ENCODE peak calls at places on chromosomes 6 and 20, in ten cellular contexts. One of them, this sample, is unnamed.

GRCh38 chr20:37649017-37649416 is 44.8 kb upstream of the CTNNBL1 start:
- DNase-seq in GM23248: peak
- DNase-seq in EL: peak
- DNase-seq in activated gamma-delta T cell treated with anti-CD3 and anti-CD28 coated beads, Interleukin-2, amount 50 U/mL, for 16 hours: no peak
- DNase-seq in T-helper 9 cell: no peak
- DNase-seq in NCI-H1930: no peak
- DNase-seq in fibroblast of mammary gland: peak
- DNase-seq in T-helper 2 cell: no peak
- DNase-seq in endothelial cell: no peak
- DNase-seq in DMS 273 treated with DMSO at 0.1 percent for 48 hours: no peak
- DNase-seq in this sample: no peak

GRCh38 chr20:62852841-62853240 is 8.8 kb downstream of the TCFL5 start:
- DNase-seq in GM23248: no peak
- DNase-seq in EL: no peak
- DNase-seq in activated gamma-delta T cell treated with anti-CD3 and anti-CD28 coated beads, Interleukin-2, amount 50 U/mL, for 16 hours: no peak
- DNase-seq in T-helper 9 cell: no peak
- DNase-seq in NCI-H1930: no peak
- DNase-seq in fibroblast of mammary gland: no peak
- DNase-seq in T-helper 2 cell: no peak
- DNase-seq in endothelial cell: no peak
- DNase-seq in DMS 273 treated with DMSO at 0.1 percent for 48 hours: no peak
- DNase-seq in this sample: no peak

GRCh38 chr6:42148058-42148457 is 5.6 kb upstream of the C6orf132 start:
- DNase-seq in GM23248: peak
- DNase-seq in EL: no peak
- DNase-seq in activated gamma-delta T cell treated with anti-CD3 and anti-CD28 coated beads, Interleukin-2, amount 50 U/mL, for 16 hours: no peak
- DNase-seq in T-helper 9 cell: no peak
- DNase-seq in NCI-H1930: no peak
- DNase-seq in fibroblast of mammary gland: no peak
- DNase-seq in T-helper 2 cell: no peak
- DNase-seq in endothelial cell: no peak
- DNase-seq in DMS 273 treated with DMSO at 0.1 percent for 48 hours: no peak
- DNase-seq in this sample: no peak

GRCh38 chr20:41733151-41733550 is 115.0 kb upstream of the CHD6 start:
- DNase-seq in GM23248: peak
- DNase-seq in EL: no peak
- DNase-seq in activated gamma-delta T cell treated with anti-CD3 and anti-CD28 coated beads, Interleukin-2, amount 50 U/mL, for 16 hours: no peak
- DNase-seq in T-helper 9 cell: no peak
- DNase-seq in NCI-H1930: no peak
- DNase-seq in fibroblast of mammary gland: peak
- DNase-seq in T-helper 2 cell: no peak
- DNase-seq in endothelial cell: no peak
- DNase-seq in DMS 273 treated with DMSO at 0.1 percent for 48 hours: no peak
- DNase-seq in this sample: no peak

GRCh38 chr6:109339906-109340678 is 42.2 kb downstream of the CD164 start:
- DNase-seq in GM23248: peak
- DNase-seq in EL: no peak
- DNase-seq in activated gamma-delta T cell treated with anti-CD3 and anti-CD28 coated beads, Interleukin-2, amount 50 U/mL, for 16 hours: no peak
- DNase-seq in T-helper 9 cell: no peak
- DNase-seq in NCI-H1930: no peak
- DNase-seq in fibroblast of mammary gland: no peak
- DNase-seq in T-helper 2 cell: no peak
- DNase-seq in endothelial cell: no peak
- DNase-seq in DMS 273 treated with DMSO at 0.1 percent for 48 hours: no peak
- DNase-seq in this sample: no peak

GRCh38 chr6:13229205-13230085 is 98.9 kb downstream of the TBC1D7 start:
- DNase-seq in GM23248: no peak
- DNase-seq in EL: peak
- DNase-seq in activated gamma-delta T cell treated with anti-CD3 and anti-CD28 coated beads, Interleukin-2, amount 50 U/mL, for 16 hours: peak
- DNase-seq in T-helper 9 cell: no peak
- DNase-seq in NCI-H1930: no peak
- DNase-seq in fibroblast of mammary gland: no peak
- DNase-seq in T-helper 2 cell: peak
- DNase-seq in endothelial cell: no peak
- DNase-seq in DMS 273 treated with DMSO at 0.1 percent for 48 hours: no peak
- DNase-seq in this sample: no peak

GRCh38 chr6:14381225-14381887 is 263.8 kb downstream of the CD83 start:
- DNase-seq in GM23248: no peak
- DNase-seq in EL: no peak
- DNase-seq in activated gamma-delta T cell treated with anti-CD3 and anti-CD28 coated beads, Interleukin-2, amount 50 U/mL, for 16 hours: no peak
- DNase-seq in T-helper 9 cell: no peak
- DNase-seq in NCI-H1930: peak
- DNase-seq in fibroblast of mammary gland: no peak
- DNase-seq in T-helper 2 cell: no peak
- DNase-seq in endothelial cell: no peak
- DNase-seq in DMS 273 treated with DMSO at 0.1 percent for 48 hours: no peak
- DNase-seq in this sample: no peak

GRCh38 chr20:63121749-63122405 is 94.1 kb downstream of the YTHDF1 start:
- DNase-seq in GM23248: no peak
- DNase-seq in EL: no peak
- DNase-seq in activated gamma-delta T cell treated with anti-CD3 and anti-CD28 coated beads, Interleukin-2, amount 50 U/mL, for 16 hours: no peak
- DNase-seq in T-helper 9 cell: no peak
- DNase-seq in NCI-H1930: no peak
- DNase-seq in fibroblast of mammary gland: no peak
- DNase-seq in T-helper 2 cell: no peak
- DNase-seq in endothelial cell: no peak
- DNase-seq in DMS 273 treated with DMSO at 0.1 percent for 48 hours: no peak
- DNase-seq in this sample: no peak

GRCh38 chr6:168885741-168886140 is 367.9 kb downstream of the THBS2 start:
- DNase-seq in GM23248: no peak
- DNase-seq in EL: no peak
- DNase-seq in activated gamma-delta T cell treated with anti-CD3 and anti-CD28 coated beads, Interleukin-2, amount 50 U/mL, for 16 hours: no peak
- DNase-seq in T-helper 9 cell: no peak
- DNase-seq in NCI-H1930: no peak
- DNase-seq in fibroblast of mammary gland: no peak
- DNase-seq in T-helper 2 cell: no peak
- DNase-seq in endothelial cell: no peak
- DNase-seq in DMS 273 treated with DMSO at 0.1 percent for 48 hours: no peak
- DNase-seq in this sample: no peak

GRCh38 chr6:34234667-34235604 is 1.7 kb upstream of the HMGA1 start:
- DNase-seq in GM23248: no peak
- DNase-seq in EL: no peak
- DNase-seq in activated gamma-delta T cell treated with anti-CD3 and anti-CD28 coated beads, Interleukin-2, amount 50 U/mL, for 16 hours: no peak
- DNase-seq in T-helper 9 cell: no peak
- DNase-seq in NCI-H1930: no peak
- DNase-seq in fibroblast of mammary gland: no peak
- DNase-seq in T-helper 2 cell: no peak
- DNase-seq in endothelial cell: peak
- DNase-seq in DMS 273 treated with DMSO at 0.1 percent for 48 hours: no peak
- DNase-seq in this sample: no peak

GRCh38 chr6:156767603-156768467 is 9.3 kb upstream of the ARID1B start:
- DNase-seq in GM23248: peak
- DNase-seq in EL: peak
- DNase-seq in activated gamma-delta T cell treated with anti-CD3 and anti-CD28 coated beads, Interleukin-2, amount 50 U/mL, for 16 hours: no peak
- DNase-seq in T-helper 9 cell: no peak
- DNase-seq in NCI-H1930: no peak
- DNase-seq in fibroblast of mammary gland: peak
- DNase-seq in T-helper 2 cell: no peak
- DNase-seq in endothelial cell: no peak
- DNase-seq in DMS 273 treated with DMSO at 0.1 percent for 48 hours: no peak
- DNase-seq in this sample: no peak

GRCh38 chr20:62571667-62572344 is 70.5 kb upstream of the SLCO4A1 start:
- DNase-seq in GM23248: peak
- DNase-seq in EL: no peak
- DNase-seq in activated gamma-delta T cell treated with anti-CD3 and anti-CD28 coated beads, Interleukin-2, amount 50 U/mL, for 16 hours: no peak
- DNase-seq in T-helper 9 cell: no peak
- DNase-seq in NCI-H1930: no peak
- DNase-seq in fibroblast of mammary gland: no peak
- DNase-seq in T-helper 2 cell: no peak
- DNase-seq in endothelial cell: no peak
- DNase-seq in DMS 273 treated with DMSO at 0.1 percent for 48 hours: no peak
- DNase-seq in this sample: no peak

GRCh38 chr6:25056130-25056529 is 120.4 kb upstream of the RIPOR2 start:
- DNase-seq in GM23248: no peak
- DNase-seq in EL: no peak
- DNase-seq in activated gamma-delta T cell treated with anti-CD3 and anti-CD28 coated beads, Interleukin-2, amount 50 U/mL, for 16 hours: peak
- DNase-seq in T-helper 9 cell: peak
- DNase-seq in NCI-H1930: no peak
- DNase-seq in fibroblast of mammary gland: no peak
- DNase-seq in T-helper 2 cell: peak
- DNase-seq in endothelial cell: no peak
- DNase-seq in DMS 273 treated with DMSO at 0.1 percent for 48 hours: no peak
- DNase-seq in this sample: peak

GRCh38 chr20:2626853-2627541 is 25.4 kb upstream of the NOP56 start:
- DNase-seq in GM23248: peak
- DNase-seq in EL: peak
- DNase-seq in activated gamma-delta T cell treated with anti-CD3 and anti-CD28 coated beads, Interleukin-2, amount 50 U/mL, for 16 hours: no peak
- DNase-seq in T-helper 9 cell: no peak
- DNase-seq in NCI-H1930: no peak
- DNase-seq in fibroblast of mammary gland: peak
- DNase-seq in T-helper 2 cell: no peak
- DNase-seq in endothelial cell: no peak
- DNase-seq in DMS 273 treated with DMSO at 0.1 percent for 48 hours: no peak
- DNase-seq in this sample: no peak

GRCh38 chr6:64258752-64259151 is 623.1 kb downstream of the PHF3 start:
- DNase-seq in GM23248: no peak
- DNase-seq in EL: no peak
- DNase-seq in activated gamma-delta T cell treated with anti-CD3 and anti-CD28 coated beads, Interleukin-2, amount 50 U/mL, for 16 hours: no peak
- DNase-seq in T-helper 9 cell: no peak
- DNase-seq in NCI-H1930: no peak
- DNase-seq in fibroblast of mammary gland: no peak
- DNase-seq in T-helper 2 cell: no peak
- DNase-seq in endothelial cell: no peak
- DNase-seq in DMS 273 treated with DMSO at 0.1 percent for 48 hours: no peak
- DNase-seq in this sample: no peak

GRCh38 chr20:13684566-13685222 is 46.0 kb upstream of the TASP1 start:
- DNase-seq in GM23248: no peak
- DNase-seq in EL: no peak
- DNase-seq in activated gamma-delta T cell treated with anti-CD3 and anti-CD28 coated beads, Interleukin-2, amount 50 U/mL, for 16 hours: no peak
- DNase-seq in T-helper 9 cell: no peak
- DNase-seq in NCI-H1930: no peak
- DNase-seq in fibroblast of mammary gland: peak
- DNase-seq in T-helper 2 cell: no peak
- DNase-seq in endothelial cell: no peak
- DNase-seq in DMS 273 treated with DMSO at 0.1 percent for 48 hours: peak
- DNase-seq in this sample: no peak

GRCh38 chr6:73248192-73248898 is 14.7 kb downstream of the KHDC1 start:
- DNase-seq in GM23248: no peak
- DNase-seq in EL: no peak
- DNase-seq in activated gamma-delta T cell treated with anti-CD3 and anti-CD28 coated beads, Interleukin-2, amount 50 U/mL, for 16 hours: no peak
- DNase-seq in T-helper 9 cell: no peak
- DNase-seq in NCI-H1930: no peak
- DNase-seq in fibroblast of mammary gland: no peak
- DNase-seq in T-helper 2 cell: no peak
- DNase-seq in endothelial cell: no peak
- DNase-seq in DMS 273 treated with DMSO at 0.1 percent for 48 hours: no peak
- DNase-seq in this sample: no peak

GRCh38 chr6:32105433-32105832 is 3.7 kb downstream of the TNXB start:
- DNase-seq in GM23248: peak
- DNase-seq in EL: no peak
- DNase-seq in activated gamma-delta T cell treated with anti-CD3 and anti-CD28 coated beads, Interleukin-2, amount 50 U/mL, for 16 hours: no peak
- DNase-seq in T-helper 9 cell: no peak
- DNase-seq in NCI-H1930: no peak
- DNase-seq in fibroblast of mammary gland: no peak
- DNase-seq in T-helper 2 cell: no peak
- DNase-seq in endothelial cell: peak
- DNase-seq in DMS 273 treated with DMSO at 0.1 percent for 48 hours: no peak
- DNase-seq in this sample: no peak

GRCh38 chr20:34220581-34220980 is 20.6 kb upstream of the ASIP start:
- DNase-seq in GM23248: peak
- DNase-seq in EL: peak
- DNase-seq in activated gamma-delta T cell treated with anti-CD3 and anti-CD28 coated beads, Interleukin-2, amount 50 U/mL, for 16 hours: no peak
- DNase-seq in T-helper 9 cell: no peak
- DNase-seq in NCI-H1930: no peak
- DNase-seq in fibroblast of mammary gland: peak
- DNase-seq in T-helper 2 cell: no peak
- DNase-seq in endothelial cell: no peak
- DNase-seq in DMS 273 treated with DMSO at 0.1 percent for 48 hours: no peak
- DNase-seq in this sample: no peak

GRCh38 chr6:166244353-166245045 is 63.7 kb downstream of the PRR18 start:
- DNase-seq in GM23248: no peak
- DNase-seq in EL: no peak
- DNase-seq in activated gamma-delta T cell treated with anti-CD3 and anti-CD28 coated beads, Interleukin-2, amount 50 U/mL, for 16 hours: no peak
- DNase-seq in T-helper 9 cell: no peak
- DNase-seq in NCI-H1930: no peak
- DNase-seq in fibroblast of mammary gland: no peak
- DNase-seq in T-helper 2 cell: peak
- DNase-seq in endothelial cell: no peak
- DNase-seq in DMS 273 treated with DMSO at 0.1 percent for 48 hours: no peak
- DNase-seq in this sample: no peak

GRCh38 chr6:159801935-159802334 is 1.9 kb downstream of the PNLDC1 start:
- DNase-seq in GM23248: no peak
- DNase-seq in EL: no peak
- DNase-seq in activated gamma-delta T cell treated with anti-CD3 and anti-CD28 coated beads, Interleukin-2, amount 50 U/mL, for 16 hours: no peak
- DNase-seq in T-helper 9 cell: no peak
- DNase-seq in NCI-H1930: no peak
- DNase-seq in fibroblast of mammary gland: no peak
- DNase-seq in T-helper 2 cell: no peak
- DNase-seq in endothelial cell: no peak
- DNase-seq in DMS 273 treated with DMSO at 0.1 percent for 48 hours: no peak
- DNase-seq in this sample: no peak

GRCh38 chr6:162123797-162124196 is 603.8 kb downstream of the PRKN start:
- DNase-seq in GM23248: peak
- DNase-seq in EL: no peak
- DNase-seq in activated gamma-delta T cell treated with anti-CD3 and anti-CD28 coated beads, Interleukin-2, amount 50 U/mL, for 16 hours: no peak
- DNase-seq in T-helper 9 cell: no peak
- DNase-seq in NCI-H1930: no peak
- DNase-seq in fibroblast of mammary gland: peak
- DNase-seq in T-helper 2 cell: no peak
- DNase-seq in endothelial cell: no peak
- DNase-seq in DMS 273 treated with DMSO at 0.1 percent for 48 hours: peak
- DNase-seq in this sample: no peak

GRCh38 chr20:7940341-7940740 is at the start of gene HAO1:
- DNase-seq in GM23248: no peak
- DNase-seq in EL: no peak
- DNase-seq in activated gamma-delta T cell treated with anti-CD3 and anti-CD28 coated beads, Interleukin-2, amount 50 U/mL, for 16 hours: no peak
- DNase-seq in T-helper 9 cell: no peak
- DNase-seq in NCI-H1930: no peak
- DNase-seq in fibroblast of mammary gland: no peak
- DNase-seq in T-helper 2 cell: no peak
- DNase-seq in endothelial cell: no peak
- DNase-seq in DMS 273 treated with DMSO at 0.1 percent for 48 hours: no peak
- DNase-seq in this sample: no peak

GRCh38 chr20:11195169-11195568 is 521.4 kb upstream of the JAG1 start:
- DNase-seq in GM23248: no peak
- DNase-seq in EL: no peak
- DNase-seq in activated gamma-delta T cell treated with anti-CD3 and anti-CD28 coated beads, Interleukin-2, amount 50 U/mL, for 16 hours: no peak
- DNase-seq in T-helper 9 cell: no peak
- DNase-seq in NCI-H1930: no peak
- DNase-seq in fibroblast of mammary gland: no peak
- DNase-seq in T-helper 2 cell: no peak
- DNase-seq in endothelial cell: no peak
- DNase-seq in DMS 273 treated with DMSO at 0.1 percent for 48 hours: no peak
- DNase-seq in this sample: no peak

GRCh38 chr6:156776470-156776840 is 723 bp upstream of the ARID1B start:
- DNase-seq in GM23248: peak
- DNase-seq in EL: peak
- DNase-seq in activated gamma-delta T cell treated with anti-CD3 and anti-CD28 coated beads, Interleukin-2, amount 50 U/mL, for 16 hours: no peak
- DNase-seq in T-helper 9 cell: no peak
- DNase-seq in NCI-H1930: no peak
- DNase-seq in fibroblast of mammary gland: peak
- DNase-seq in T-helper 2 cell: no peak
- DNase-seq in endothelial cell: no peak
- DNase-seq in DMS 273 treated with DMSO at 0.1 percent for 48 hours: no peak
- DNase-seq in this sample: no peak

GRCh38 chr20:61737812-61738443 is 327.8 kb downstream of the TAF4 start:
- DNase-seq in GM23248: no peak
- DNase-seq in EL: no peak
- DNase-seq in activated gamma-delta T cell treated with anti-CD3 and anti-CD28 coated beads, Interleukin-2, amount 50 U/mL, for 16 hours: no peak
- DNase-seq in T-helper 9 cell: no peak
- DNase-seq in NCI-H1930: no peak
- DNase-seq in fibroblast of mammary gland: no peak
- DNase-seq in T-helper 2 cell: no peak
- DNase-seq in endothelial cell: no peak
- DNase-seq in DMS 273 treated with DMSO at 0.1 percent for 48 hours: no peak
- DNase-seq in this sample: no peak

GRCh38 chr20:24993337-24994185 is 1.0 kb upstream of the APMAP start:
- DNase-seq in GM23248: peak
- DNase-seq in EL: peak
- DNase-seq in activated gamma-delta T cell treated with anti-CD3 and anti-CD28 coated beads, Interleukin-2, amount 50 U/mL, for 16 hours: no peak
- DNase-seq in T-helper 9 cell: no peak
- DNase-seq in NCI-H1930: no peak
- DNase-seq in fibroblast of mammary gland: peak
- DNase-seq in T-helper 2 cell: no peak
- DNase-seq in endothelial cell: no peak
- DNase-seq in DMS 273 treated with DMSO at 0.1 percent for 48 hours: peak
- DNase-seq in this sample: no peak